ENCODE peak calls at places on chromosomes 7 and 10, in five cellular contexts. K is HAP-1; N is fibroblast of lung; A is fibroblast of the aortic adventitia; X is CD8-positive, alpha-beta T cell. W is an unnamed sample.

GRCh38 chr7:142809671-142810070 is 38.9 kb downstream of the PRSS2 start:
- DNase-seq in X (no peak), N (no peak), K (no peak), A (no peak), W (no peak)

GRCh38 chr10:110822065-110822707 is 49.5 kb upstream of the PDCD4 start:
- DNase-seq in X (no peak), N (no peak), K (no peak), A (no peak), W (no peak)

GRCh38 chr10:119575506-119575905 is 21.3 kb downstream of the TIAL1 start:
- DNase-seq in N (peak; percentile 39), X (no peak), K (no peak), A (peak; percentile 37), W (no peak)

GRCh38 chr10:50416181-50416824 is 165.0 kb upstream of the ASAH2 start:
- DNase-seq in X (no peak), N (no peak), K (no peak), A (peak; percentile 32), W (no peak)

GRCh38 chr10:14564268-14564744 is 210.4 kb downstream of the FAM107B start:
- DNase-seq in N (no peak), K (no peak), A (no peak), X (no peak), W (no peak)

GRCh38 chr10:28879875-28880381 is 202.6 kb downstream of the BAMBI start:
- DNase-seq in X (no peak), K (no peak), N (no peak), A (peak; percentile 39), W (no peak)

GRCh38 chr7:148729984-148730733 is 31.5 kb downstream of the CUL1 start:
- DNase-seq in X (no peak), N (peak; percentile 58), A (peak; percentile 40), K (no peak), W (no peak)

GRCh38 chr7:84025332-84025927 is 169.2 kb downstream of the SEMA3A start:
- DNase-seq in A (peak; percentile 98), K (peak; percentile 61), N (peak; percentile 91), X (no peak), W (no peak)

GRCh38 chr7:137453356-137453755 is 109.8 kb upstream of the PTN start:
- DNase-seq in K (no peak), A (no peak), X (no peak), N (no peak), W (no peak)

GRCh38 chr7:99473315-99473596 is 566 bp downstream of the ZNF789 start:
- DNase-seq in K (peak; percentile 23), X (no peak), N (peak; percentile 82), A (peak; percentile 71), W (peak; percentile 59)

GRCh38 chr7:149205690-149206381 is 10.5 kb downstream of the ZNF282 start:
- DNase-seq in N (no peak), X (no peak), A (no peak), K (no peak), W (no peak)

GRCh38 chr10:42960491-42961155 is 116.2 kb upstream of the RET start:
- DNase-seq in X (no peak), A (peak; percentile 19), K (no peak), N (peak; percentile 8), W (peak; percentile 9)

GRCh38 chr7:107678110-107678753 is 17.6 kb downstream of the SLC26A4 start:
- DNase-seq in K (no peak), A (no peak), N (no peak), X (no peak), W (no peak)

GRCh38 chr10:120400601-120401000 is 56.4 kb upstream of the PLPP4 start:
- DNase-seq in X (no peak), A (no peak), N (no peak), K (no peak), W (no peak)

GRCh38 chr10:112706580-112706979 is 243.5 kb upstream of the TCF7L2 start:
- DNase-seq in N (no peak), X (no peak), A (no peak), K (no peak), W (no peak)

GRCh38 chr7:23597908-23598224 is 684 bp downstream of the CCDC126 start:
- DNase-seq in A (no peak), X (no peak), K (no peak), N (no peak), W (peak; percentile 32)

GRCh38 chr7:142894112-142894835 is 8.7 kb upstream of the TRPV6 start:
- DNase-seq in K (no peak), A (no peak), X (no peak), N (no peak), W (no peak)

GRCh38 chr10:824497-824896 is 107.0 kb downstream of the LARP4B start:
- DNase-seq in X (no peak), A (no peak), N (no peak), K (no peak), W (no peak)

GRCh38 chr7:10473569-10473968 is 500.1 kb upstream of the PHF14 start:
- DNase-seq in K (no peak), N (no peak), A (no peak), X (no peak), W (no peak)

GRCh38 chr7:126778101-126778500 is 474.6 kb downstream of the GRM8 start:
- DNase-seq in X (no peak), K (no peak), A (no peak), N (no peak), W (no peak)

GRCh38 chr7:39421251-39421650 is 145.0 kb upstream of the YAE1 start:
- DNase-seq in X (no peak), N (no peak), A (no peak), K (no peak), W (no peak)

GRCh38 chr10:60032723-60033122 is 126.4 kb upstream of the CCDC6 start:
- DNase-seq in A (peak; percentile 60), K (peak; percentile 43), X (no peak), N (peak; percentile 62), W (peak; percentile 78)

GRCh38 chr10:132163278-132163765 is 23.4 kb upstream of the DPYSL4 start:
- DNase-seq in X (no peak), A (no peak), K (peak; percentile 25), N (no peak), W (peak; percentile 72)

GRCh38 chr10:11329055-11329673 is 282.3 kb downstream of the USP6NL start:
- DNase-seq in N (no peak), K (no peak), X (no peak), A (no peak), W (no peak)

GRCh38 chr7:51869452-51869851 is 552.8 kb upstream of the COBL start:
- DNase-seq in K (no peak), A (no peak), N (no peak), X (no peak), W (no peak)

GRCh38 chr7:156473476-156474240 is 166.9 kb upstream of the RNF32 start:
- DNase-seq in K (peak; percentile 34), A (peak; percentile 3), X (no peak), N (peak; percentile 58), W (peak; percentile 30)

DNA sequence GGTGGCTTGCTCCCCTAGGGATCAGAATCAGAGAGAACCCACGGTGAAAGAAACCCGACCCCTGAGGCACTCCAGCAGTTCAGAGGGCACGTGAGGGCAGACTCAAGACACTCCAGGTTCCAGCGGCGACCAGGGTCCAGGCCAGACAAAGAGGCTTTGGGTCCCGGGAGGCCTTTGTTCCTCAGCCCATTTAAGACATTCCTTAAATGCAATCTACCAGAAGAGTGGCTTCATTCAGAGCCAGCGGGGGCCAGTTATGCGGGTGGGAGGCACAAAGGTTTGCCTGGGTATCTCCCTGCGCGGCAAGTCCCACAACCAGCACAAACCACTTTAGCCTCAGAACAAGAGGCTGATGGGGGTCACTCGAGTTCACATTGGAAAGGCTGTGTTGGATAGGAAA is 53.6 kb downstream of the AFAP1L2 start:
- DNase-seq in K (no peak), N (no peak), A (no peak), X (no peak), W (no peak)
- H3K4me3 ChIP-seq in K (no peak overlapping the region), N (no peak overlapping the region), A (no peak overlapping the region), X (no peak overlapping the region), W (no peak overlapping the region)

DNA sequence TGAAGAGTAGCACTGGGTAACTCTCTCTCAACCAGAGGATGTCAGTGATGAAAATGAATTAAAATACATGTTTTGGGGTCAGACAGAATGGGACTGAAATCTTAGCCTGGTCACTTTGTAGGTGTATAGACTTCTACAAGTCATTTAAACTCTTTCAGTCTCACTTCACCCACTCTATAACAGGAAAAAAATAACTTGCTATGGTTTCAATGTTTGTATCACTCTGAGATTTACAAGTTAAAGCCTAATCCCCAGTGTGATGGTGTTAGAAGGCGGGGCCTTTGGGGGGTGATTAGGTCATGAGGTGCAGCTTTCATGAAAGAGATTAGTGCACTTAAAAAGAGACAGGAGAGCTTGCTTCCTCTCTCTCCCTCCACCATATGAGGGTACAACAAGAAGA is 134.8 kb downstream of the INHBA start:
- DNase-seq in K (no peak), N (no peak), A (no peak), X (no peak), W (no peak)
- H3K4me3 ChIP-seq in K (no peak overlapping the region), N (no peak overlapping the region), A (no peak overlapping the region), X (no peak overlapping the region), W (no peak overlapping the region)

DNA sequence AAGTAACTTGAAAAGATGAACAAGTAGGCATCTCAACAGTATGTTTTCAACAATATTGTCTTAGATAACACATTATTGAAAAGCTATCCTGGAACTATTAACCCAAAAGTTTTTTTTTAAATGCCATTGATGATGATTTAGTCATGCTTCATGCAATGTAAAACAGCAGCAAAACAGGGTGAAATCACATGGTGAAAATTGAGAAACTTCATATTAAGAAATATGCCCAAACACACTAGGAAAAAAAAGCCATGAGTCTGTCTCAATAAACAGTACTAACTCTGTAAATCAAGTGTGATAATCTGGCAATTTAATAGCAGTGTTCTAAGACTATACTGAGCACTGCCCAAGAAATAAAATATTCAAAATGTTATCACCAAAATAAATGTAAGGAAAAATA is 613.2 kb downstream of the KCNMA1 start:
- DNase-seq in K (no peak), X (no peak), A (no peak), N (peak; percentile 38), W (no peak)
- H3K4me3 ChIP-seq in K (no peak overlapping the region), X (no peak overlapping the region), A (no peak overlapping the region), N (no peak overlapping the region), W (no peak overlapping the region)

GRCh38 chr7:77570330-77571011 is 33.4 kb downstream of the PTPN12 start:
- DNase-seq in A (peak; percentile 58), X (no peak), K (no peak), N (peak; percentile 63), W (no peak)
- H3K4me3 ChIP-seq in A (no peak overlapping the region), X (no peak overlapping the region), K (no peak overlapping the region), N (no peak overlapping the region), W (no peak overlapping the region)